ENCODE peak calls at places on chromosomes 5 and 9, in four cellular contexts. One of them, this sample, is unnamed.

GRCh38 chr9:137813651-137814415 is 63.7 kb upstream of the CACNA1B start:
- DNase-seq in fibroblast of pulmonary artery: no peak
- DNase-seq in GM13977: no peak
- DNase-seq in Caco-2: no peak
- DNase-seq in this sample: no peak

GRCh38 chr9:91033802-91034201 is 232.2 kb downstream of the SYK start:
- DNase-seq in Caco-2: no peak
- DNase-seq in GM13977: peak
- DNase-seq in fibroblast of pulmonary artery: no peak
- DNase-seq in this sample: no peak

GRCh38 chr5:97452646-97453045 is 269.6 kb upstream of the RIOK2 start:
- DNase-seq in Caco-2: no peak
- DNase-seq in GM13977: no peak
- DNase-seq in fibroblast of pulmonary artery: peak
- DNase-seq in this sample: no peak

GRCh38 chr5:156326718-156327259 is at the start of gene SGCD:
- DNase-seq in fibroblast of pulmonary artery: peak
- DNase-seq in GM13977: no peak
- DNase-seq in Caco-2: no peak
- DNase-seq in this sample: no peak

GRCh38 chr5:111655169-111655924 is 101.6 kb downstream of the NREP start:
- DNase-seq in Caco-2: no peak
- DNase-seq in GM13977: no peak
- DNase-seq in fibroblast of pulmonary artery: peak
- DNase-seq in this sample: no peak

GRCh38 chr9:89662718-89663246 is 58.0 kb downstream of the GADD45G start:
- DNase-seq in GM13977: no peak
- DNase-seq in fibroblast of pulmonary artery: no peak
- DNase-seq in Caco-2: no peak
- DNase-seq in this sample: no peak

GRCh38 chr9:2286825-2287455 is 271.8 kb downstream of the SMARCA2 start:
- DNase-seq in fibroblast of pulmonary artery: no peak
- DNase-seq in Caco-2: no peak
- DNase-seq in GM13977: no peak
- DNase-seq in this sample: no peak

GRCh38 chr9:107794259-107794658 is 304.7 kb upstream of the KLF4 start:
- DNase-seq in fibroblast of pulmonary artery: no peak
- DNase-seq in GM13977: no peak
- DNase-seq in Caco-2: peak
- DNase-seq in this sample: no peak

GRCh38 chr9:3992924-3993323 is 306.9 kb downstream of the GLIS3 start:
- DNase-seq in fibroblast of pulmonary artery: peak
- DNase-seq in Caco-2: no peak
- DNase-seq in GM13977: no peak
- DNase-seq in this sample: no peak

GRCh38 chr5:138725153-138725884 is 27.9 kb upstream of the CTNNA1 start:
- DNase-seq in Caco-2: peak
- DNase-seq in fibroblast of pulmonary artery: peak
- DNase-seq in GM13977: no peak
- DNase-seq in this sample: peak

GRCh38 chr5:39121315-39121714 is 47.1 kb upstream of the RICTOR start:
- DNase-seq in fibroblast of pulmonary artery: no peak
- DNase-seq in Caco-2: no peak
- DNase-seq in GM13977: no peak
- DNase-seq in this sample: no peak

GRCh38 chr5:155735388-155735787 is 591.6 kb upstream of the SGCD start:
- DNase-seq in fibroblast of pulmonary artery: no peak
- DNase-seq in GM13977: no peak
- DNase-seq in Caco-2: no peak
- DNase-seq in this sample: no peak

GRCh38 chr9:125829743-125830142 is 82.6 kb downstream of the PBX3 start:
- DNase-seq in GM13977: peak
- DNase-seq in Caco-2: no peak
- DNase-seq in fibroblast of pulmonary artery: peak
- DNase-seq in this sample: no peak

GRCh38 chr9:115164511-115164974 is 46.6 kb upstream of the TNC start:
- DNase-seq in GM13977: no peak
- DNase-seq in Caco-2: no peak
- DNase-seq in fibroblast of pulmonary artery: peak
- DNase-seq in this sample: peak

GRCh38 chr9:130579738-130580463 is 524 bp downstream of the FUBP3 start:
- DNase-seq in GM13977: no peak
- DNase-seq in Caco-2: peak
- DNase-seq in fibroblast of pulmonary artery: no peak
- DNase-seq in this sample: no peak

GRCh38 chr5:151906246-151906645 is 18.4 kb downstream of the GLRA1 start:
- DNase-seq in Caco-2: no peak
- DNase-seq in GM13977: no peak
- DNase-seq in fibroblast of pulmonary artery: no peak
- DNase-seq in this sample: no peak

GRCh38 chr5:51890435-51891116 is 507.3 kb downstream of the ISL1 start:
- DNase-seq in Caco-2: no peak
- DNase-seq in GM13977: no peak
- DNase-seq in fibroblast of pulmonary artery: no peak
- DNase-seq in this sample: no peak

GRCh38 chr5:102152906-102153787 is 142.9 kb downstream of the SLCO4C1 start:
- DNase-seq in GM13977: peak
- DNase-seq in Caco-2: peak
- DNase-seq in fibroblast of pulmonary artery: peak
- DNase-seq in this sample: peak

GRCh38 chr5:180138214-180138975 is 66.8 kb upstream of the RNF130 start:
- DNase-seq in GM13977: no peak
- DNase-seq in Caco-2: no peak
- DNase-seq in fibroblast of pulmonary artery: no peak
- DNase-seq in this sample: no peak

GRCh38 chr9:28853487-28853886 is 1280.2 kb upstream of the C9orf72 start:
- DNase-seq in Caco-2: no peak
- DNase-seq in fibroblast of pulmonary artery: no peak
- DNase-seq in GM13977: no peak
- DNase-seq in this sample: no peak

GRCh38 chr5:118791986-118792734 is 196.2 kb downstream of the DTWD2 start:
- DNase-seq in GM13977: peak
- DNase-seq in Caco-2: peak
- DNase-seq in fibroblast of pulmonary artery: peak
- DNase-seq in this sample: peak

GRCh38 chr5:149657324-149657723 is 72.8 kb upstream of the PPARGC1B start:
- DNase-seq in Caco-2: no peak
- DNase-seq in fibroblast of pulmonary artery: no peak
- DNase-seq in GM13977: no peak
- DNase-seq in this sample: no peak

GRCh38 chr9:36835271-36835996 is 198.6 kb downstream of the PAX5 start:
- DNase-seq in GM13977: no peak
- DNase-seq in fibroblast of pulmonary artery: no peak
- DNase-seq in Caco-2: no peak
- DNase-seq in this sample: no peak

GRCh38 chr9:9003184-9003583 is 1203.6 kb upstream of the DMAC1 start:
- DNase-seq in fibroblast of pulmonary artery: peak
- DNase-seq in Caco-2: peak
- DNase-seq in GM13977: no peak
- DNase-seq in this sample: peak

GRCh38 chr9:91937031-91937430 is 13.0 kb downstream of the ROR2 start:
- DNase-seq in Caco-2: no peak
- DNase-seq in fibroblast of pulmonary artery: no peak
- DNase-seq in GM13977: no peak
- DNase-seq in this sample: no peak

GRCh38 chr5:133391349-133392136 is 220.8 kb downstream of the FSTL4 start:
- DNase-seq in GM13977: no peak
- DNase-seq in fibroblast of pulmonary artery: no peak
- DNase-seq in Caco-2: no peak
- DNase-seq in this sample: no peak

GRCh38 chr5:75242067-75242466 is 5.4 kb upstream of the ANKRD31 start:
- DNase-seq in fibroblast of pulmonary artery: no peak
- DNase-seq in GM13977: no peak
- DNase-seq in Caco-2: no peak
- DNase-seq in this sample: peak

GRCh38 chr9:21994526-21994995 is at the start of gene CDKN2B-AS1:
- DNase-seq in fibroblast of pulmonary artery: peak
- DNase-seq in Caco-2: peak
- DNase-seq in GM13977: peak
- DNase-seq in this sample: peak

GRCh38 chr9:128091144-128091543 is 23.1 kb downstream of the SLC25A25 start:
- DNase-seq in fibroblast of pulmonary artery: peak
- DNase-seq in GM13977: no peak
- DNase-seq in Caco-2: no peak
- DNase-seq in this sample: no peak

GRCh38 chr5:139659673-139660072 is 11.5 kb downstream of the CXXC5 start:
- DNase-seq in fibroblast of pulmonary artery: no peak
- DNase-seq in GM13977: no peak
- DNase-seq in Caco-2: no peak
- DNase-seq in this sample: no peak

GRCh38 chr5:114221807-114222206 is 140.1 kb upstream of the KCNN2 start:
- DNase-seq in GM13977: no peak
- DNase-seq in fibroblast of pulmonary artery: no peak
- DNase-seq in Caco-2: no peak
- DNase-seq in this sample: no peak

DNA sequence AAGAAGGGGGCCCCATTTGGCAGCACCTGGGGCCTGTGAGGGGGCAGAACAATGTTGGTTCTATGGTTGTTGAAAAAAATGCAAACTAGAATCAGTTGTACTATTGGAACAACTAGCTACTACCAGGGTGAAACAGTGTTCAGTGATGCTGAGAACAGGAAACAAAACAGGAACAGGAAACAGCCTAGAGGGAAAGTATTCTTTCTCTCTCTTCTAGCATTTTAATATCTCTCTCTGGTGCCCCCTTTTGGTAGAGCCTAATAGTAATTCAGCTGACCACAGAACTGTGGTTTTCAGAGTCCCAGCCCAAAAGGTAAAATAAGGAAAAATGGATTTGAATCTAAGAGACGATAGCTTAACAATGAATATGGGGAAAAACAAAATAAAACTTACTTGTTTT is 138.0 kb upstream of the KCNN2 start:
- DNase-seq in fibroblast of pulmonary artery: peak
- DNase-seq in GM13977: peak
- DNase-seq in Caco-2: peak
- DNase-seq in this sample: peak
- TF ChIP-seq CTCF in fibroblast of pulmonary artery: peak
- TF ChIP-seq CTCF in GM13977: peak
- TF ChIP-seq CTCF in Caco-2: no peak
- TF ChIP-seq CTCF in this sample: no peak

DNA sequence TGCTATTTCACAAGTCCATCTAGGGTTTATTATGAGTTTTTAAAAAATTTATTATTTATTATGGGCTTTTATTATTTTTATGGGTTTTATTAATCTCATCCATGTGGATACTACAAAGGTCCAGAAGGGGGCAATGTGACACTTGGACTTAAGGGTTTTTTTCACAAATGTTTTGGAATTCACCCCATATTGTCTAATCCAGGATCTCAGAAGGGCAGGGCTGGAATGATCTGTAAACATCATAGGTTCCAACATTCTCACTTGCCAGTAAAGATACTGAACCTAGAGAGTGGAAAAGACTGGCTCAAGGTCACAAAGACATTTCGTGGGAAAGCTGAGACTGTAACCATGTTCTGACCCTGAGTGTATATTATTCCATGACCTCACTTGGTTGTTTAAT is 35.6 kb downstream of the NIM1K start:
- DNase-seq in Caco-2: peak
- DNase-seq in fibroblast of pulmonary artery: peak
- DNase-seq in GM13977: no peak
- DNase-seq in this sample: no peak
- TF ChIP-seq CTCF in Caco-2: peak
- TF ChIP-seq CTCF in fibroblast of pulmonary artery: peak
- TF ChIP-seq CTCF in GM13977: peak
- TF ChIP-seq CTCF in this sample: peak

GRCh38 chr5:125412051-125412560 is 665.7 kb upstream of the ZNF608 start:
- DNase-seq in fibroblast of pulmonary artery: peak
- DNase-seq in Caco-2: peak
- DNase-seq in GM13977: peak
- DNase-seq in this sample: peak
- TF ChIP-seq CTCF in fibroblast of pulmonary artery: peak
- TF ChIP-seq CTCF in Caco-2: no peak
- TF ChIP-seq CTCF in GM13977: peak
- TF ChIP-seq CTCF in this sample: no peak

GRCh38 chr5:145991044-145991575 is 54.7 kb downstream of the SH3RF2 start:
- DNase-seq in GM13977: no peak
- DNase-seq in fibroblast of pulmonary artery: peak
- DNase-seq in Caco-2: no peak
- DNase-seq in this sample: no peak
- TF ChIP-seq CTCF in GM13977: no peak
- TF ChIP-seq CTCF in fibroblast of pulmonary artery: no peak
- TF ChIP-seq CTCF in Caco-2: no peak
- TF ChIP-seq CTCF in this sample: no peak

GRCh38 chr5:10594591-10595210 is 30.8 kb downstream of the ANKRD33B start:
- DNase-seq in Caco-2: no peak
- DNase-seq in fibroblast of pulmonary artery: peak
- DNase-seq in GM13977: no peak
- DNase-seq in this sample: no peak
- TF ChIP-seq CTCF in Caco-2: no peak
- TF ChIP-seq CTCF in fibroblast of pulmonary artery: no peak
- TF ChIP-seq CTCF in GM13977: no peak
- TF ChIP-seq CTCF in this sample: no peak

This sample was measured in Calu3.